ENCODE peak calls at places on chromosome 7, in four cellular contexts. M is NCI-H1105, A is AG04450, C is B cell. Q is an unnamed sample.

GRCh38 chr7:105224884-105225651 is 163.7 kb downstream of the SRPK2 start:
- DNase-seq in M (no peak), C (peak), A (peak), Q (peak)

GRCh38 chr7:52088008-52088787 is 771.6 kb upstream of the COBL start:
- DNase-seq in M (no peak), C (no peak), A (no peak), Q (no peak)

GRCh38 chr7:112001089-112001826 is 204.9 kb downstream of the DOCK4 start:
- DNase-seq in A (no peak), M (no peak), C (no peak), Q (peak)

GRCh38 chr7:82384779-82385178 is 58.8 kb downstream of the CACNA2D1 start:
- DNase-seq in C (no peak), M (no peak), A (no peak), Q (no peak)

GRCh38 chr7:27096756-27097514 is 1.1 kb upstream of the HOXA1 start:
- DNase-seq in M (no peak), A (no peak), C (no peak), Q (no peak)

GRCh38 chr7:109377076-109377884 is 807.6 kb downstream of the DNAJB9 start:
- DNase-seq in A (no peak), C (no peak), M (no peak), Q (no peak)

GRCh38 chr7:43905954-43906326 is 456 bp downstream of the URGCP start:
- DNase-seq in C (peak), A (no peak), M (peak), Q (no peak)

GRCh38 chr7:41975854-41976253 is 261.2 kb downstream of the GLI3 start:
- DNase-seq in M (no peak), C (no peak), A (no peak), Q (no peak)

GRCh38 chr7:127901895-127902703 is 129.1 kb downstream of the LRRC4 start:
- DNase-seq in C (no peak), A (no peak), M (no peak), Q (no peak)

GRCh38 chr7:100897111-100897608 is 1.5 kb upstream of the ACHE start:
- DNase-seq in C (peak), A (no peak), M (no peak), Q (no peak)

GRCh38 chr7:32206987-32207386 is 136.8 kb upstream of the PDE1C start:
- DNase-seq in M (no peak), A (no peak), C (no peak), Q (no peak)

GRCh38 chr7:90701771-90702170 is 105.7 kb downstream of the CDK14 start:
- DNase-seq in M (no peak), C (no peak), A (no peak), Q (no peak)

GRCh38 chr7:111255576-111255975 is 164.6 kb downstream of the LRRN3 start:
- DNase-seq in A (no peak), M (no peak), C (no peak), Q (no peak)

GRCh38 chr7:20892776-20893175 is 106.1 kb upstream of the SP8 start:
- DNase-seq in A (no peak), M (peak), C (no peak), Q (no peak)

GRCh38 chr7:46297515-46297914 is 376.4 kb upstream of the IGFBP3 start:
- DNase-seq in A (no peak), C (no peak), M (no peak), Q (no peak)

GRCh38 chr7:133275441-133276105 is 22.7 kb downstream of the EXOC4 start:
- DNase-seq in C (no peak), A (no peak), M (no peak), Q (no peak)

GRCh38 chr7:101094791-101095375 is 9.6 kb downstream of the TRIM56 start:
- DNase-seq in A (peak), C (no peak), M (no peak), Q (no peak)

GRCh38 chr7:157769016-157769869 is 432.4 kb downstream of the DNAJB6 start:
- DNase-seq in A (no peak), C (no peak), M (peak), Q (no peak)

GRCh38 chr7:80478683-80479082 is 33.2 kb downstream of the GNAT3 start:
- DNase-seq in C (no peak), M (no peak), A (no peak), Q (peak)

GRCh38 chr7:154578351-154578750 is 424.6 kb downstream of the PAXIP1 start:
- DNase-seq in M (no peak), A (no peak), C (no peak), Q (no peak)

GRCh38 chr7:124942405-124942804 is 12.8 kb upstream of the POT1 start:
- DNase-seq in M (no peak), A (no peak), C (no peak), Q (no peak)